ENCODE peak calls at places on chromosomes 13 and 19, in seven cellular contexts. One of them, this sample, is unnamed.

GRCh38 chr13:54845351-54845965 is 1816.8 kb downstream of the OLFM4 start:
- DNase-seq in breast epithelium: no peak
- DNase-seq in transverse colon: no peak
- DNase-seq in H1: no peak
- DNase-seq in ascending aorta: no peak
- DNase-seq in cardiac fibroblast: no peak
- DNase-seq in keratinocyte: no peak
- DNase-seq in this sample: no peak

GRCh38 chr13:95457294-95457693 is 95.2 kb upstream of the CLDN10 start:
- DNase-seq in breast epithelium: no peak
- DNase-seq in transverse colon: no peak
- DNase-seq in H1: no peak
- DNase-seq in ascending aorta: no peak
- DNase-seq in cardiac fibroblast: no peak
- DNase-seq in keratinocyte: no peak
- DNase-seq in this sample: no peak

GRCh38 chr19:48373567-48373966 is 9.4 kb downstream of the SYNGR4 start:
- DNase-seq in breast epithelium: no peak
- DNase-seq in transverse colon: no peak
- DNase-seq in H1: no peak
- DNase-seq in ascending aorta: no peak
- DNase-seq in cardiac fibroblast: no peak
- DNase-seq in keratinocyte: no peak
- DNase-seq in this sample: no peak

GRCh38 chr19:10501971-10502523 is 1.1 kb downstream of the KEAP1 start:
- DNase-seq in breast epithelium: peak
- DNase-seq in transverse colon: peak
- DNase-seq in H1: peak
- DNase-seq in ascending aorta: peak
- DNase-seq in cardiac fibroblast: no peak
- DNase-seq in keratinocyte: no peak
- DNase-seq in this sample: peak

GRCh38 chr13:100650321-100650720 is 24.3 kb downstream of the TMTC4 start:
- DNase-seq in breast epithelium: no peak
- DNase-seq in transverse colon: no peak
- DNase-seq in H1: no peak
- DNase-seq in ascending aorta: no peak
- DNase-seq in cardiac fibroblast: no peak
- DNase-seq in keratinocyte: no peak
- DNase-seq in this sample: no peak

GRCh38 chr19:38674388-38675133 is 27.1 kb downstream of the ACTN4 start:
- DNase-seq in breast epithelium: peak
- DNase-seq in transverse colon: no peak
- DNase-seq in H1: no peak
- DNase-seq in ascending aorta: no peak
- DNase-seq in cardiac fibroblast: peak
- DNase-seq in keratinocyte: no peak
- DNase-seq in this sample: no peak

GRCh38 chr19:24052811-24053210 is 34.2 kb upstream of the ZNF254 start:
- DNase-seq in breast epithelium: no peak
- DNase-seq in transverse colon: no peak
- DNase-seq in H1: no peak
- DNase-seq in ascending aorta: no peak
- DNase-seq in cardiac fibroblast: peak
- DNase-seq in keratinocyte: no peak
- DNase-seq in this sample: no peak

GRCh38 chr13:101059803-101060202 is 356.5 kb downstream of the NALCN start:
- DNase-seq in breast epithelium: no peak
- DNase-seq in transverse colon: no peak
- DNase-seq in H1: no peak
- DNase-seq in ascending aorta: no peak
- DNase-seq in cardiac fibroblast: no peak
- DNase-seq in keratinocyte: no peak
- DNase-seq in this sample: no peak

GRCh38 chr13:92510416-92510815 is 716.2 kb upstream of the GPC6 start:
- DNase-seq in breast epithelium: no peak
- DNase-seq in transverse colon: no peak
- DNase-seq in H1: no peak
- DNase-seq in ascending aorta: no peak
- DNase-seq in cardiac fibroblast: peak
- DNase-seq in keratinocyte: peak
- DNase-seq in this sample: no peak

GRCh38 chr19:5595129-5595528 is 27.4 kb upstream of the TINCR start:
- DNase-seq in breast epithelium: no peak
- DNase-seq in transverse colon: no peak
- DNase-seq in H1: no peak
- DNase-seq in ascending aorta: no peak
- DNase-seq in cardiac fibroblast: no peak
- DNase-seq in keratinocyte: no peak
- DNase-seq in this sample: no peak

GRCh38 chr19:28424041-28424440 is 788.9 kb downstream of the UQCRFS1 start:
- DNase-seq in breast epithelium: no peak
- DNase-seq in transverse colon: no peak
- DNase-seq in H1: no peak
- DNase-seq in ascending aorta: no peak
- DNase-seq in cardiac fibroblast: no peak
- DNase-seq in keratinocyte: no peak
- DNase-seq in this sample: no peak

GRCh38 chr13:35727881-35728280 is 251.4 kb upstream of the MAB21L1 start:
- DNase-seq in breast epithelium: no peak
- DNase-seq in transverse colon: no peak
- DNase-seq in H1: no peak
- DNase-seq in ascending aorta: no peak
- DNase-seq in cardiac fibroblast: no peak
- DNase-seq in keratinocyte: no peak
- DNase-seq in this sample: no peak

GRCh38 chr13:88979465-88980180 is 1308.5 kb downstream of the SLITRK5 start:
- DNase-seq in breast epithelium: no peak
- DNase-seq in transverse colon: no peak
- DNase-seq in H1: no peak
- DNase-seq in ascending aorta: no peak
- DNase-seq in cardiac fibroblast: no peak
- DNase-seq in keratinocyte: no peak
- DNase-seq in this sample: no peak

GRCh38 chr19:12749938-12750521 is 1.6 kb upstream of the BEST2 start:
- DNase-seq in breast epithelium: no peak
- DNase-seq in transverse colon: peak
- DNase-seq in H1: no peak
- DNase-seq in ascending aorta: no peak
- DNase-seq in cardiac fibroblast: peak
- DNase-seq in keratinocyte: no peak
- DNase-seq in this sample: no peak

GRCh38 chr13:41668130-41668757 is 210.9 kb downstream of the RGCC start:
- DNase-seq in breast epithelium: peak
- DNase-seq in transverse colon: peak
- DNase-seq in H1: no peak
- DNase-seq in ascending aorta: peak
- DNase-seq in cardiac fibroblast: peak
- DNase-seq in keratinocyte: peak
- DNase-seq in this sample: no peak

GRCh38 chr19:4776436-4777205 is 14.9 kb upstream of the FEM1A start:
- DNase-seq in breast epithelium: no peak
- DNase-seq in transverse colon: no peak
- DNase-seq in H1: no peak
- DNase-seq in ascending aorta: no peak
- DNase-seq in cardiac fibroblast: no peak
- DNase-seq in keratinocyte: no peak
- DNase-seq in this sample: no peak

GRCh38 chr13:94516456-94516855 is 37.0 kb upstream of the DCT start:
- DNase-seq in breast epithelium: no peak
- DNase-seq in transverse colon: no peak
- DNase-seq in H1: no peak
- DNase-seq in ascending aorta: no peak
- DNase-seq in cardiac fibroblast: no peak
- DNase-seq in keratinocyte: no peak
- DNase-seq in this sample: no peak

GRCh38 chr13:51125495-51126226 is 14.6 kb upstream of the C13orf42 start:
- DNase-seq in breast epithelium: no peak
- DNase-seq in transverse colon: peak
- DNase-seq in H1: peak
- DNase-seq in ascending aorta: no peak
- DNase-seq in cardiac fibroblast: peak
- DNase-seq in keratinocyte: peak
- DNase-seq in this sample: no peak

DNA sequence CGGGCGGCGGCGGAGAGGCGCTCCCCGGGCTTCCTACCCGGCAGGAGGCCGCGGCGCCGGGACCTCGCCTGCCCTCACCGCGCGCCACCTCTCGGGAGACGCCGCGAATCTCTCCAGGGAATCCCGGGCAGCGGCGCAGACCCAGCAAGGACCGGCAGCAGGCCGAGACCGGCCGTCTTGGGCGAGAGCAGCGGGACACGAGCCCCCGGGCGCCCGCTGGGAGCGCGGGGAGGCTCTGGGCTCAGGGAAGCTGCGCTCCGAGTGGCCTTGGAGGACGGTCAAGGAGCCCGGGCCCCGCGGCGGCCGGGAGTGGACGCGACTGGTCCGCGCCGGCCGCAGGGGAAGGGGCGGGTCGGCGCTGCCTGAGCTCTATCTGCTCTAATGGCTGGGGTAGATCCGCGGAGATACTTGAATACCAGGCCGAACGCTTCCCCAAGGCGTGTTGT is 14.7 kb downstream of the CDX2 start:
- DNase-seq in breast epithelium: no peak
- DNase-seq in transverse colon: peak
- DNase-seq in H1: peak
- DNase-seq in ascending aorta: no peak
- DNase-seq in cardiac fibroblast: no peak
- DNase-seq in keratinocyte: no peak
- DNase-seq in this sample: peak
- TF ChIP-seq CTCF in breast epithelium: no peak
- TF ChIP-seq CTCF in transverse colon: no peak
- TF ChIP-seq CTCF in H1: no peak
- TF ChIP-seq CTCF in ascending aorta: no peak
- TF ChIP-seq CTCF in cardiac fibroblast: no peak
- TF ChIP-seq CTCF in keratinocyte: no peak
- TF ChIP-seq CTCF in this sample: no peak

DNA sequence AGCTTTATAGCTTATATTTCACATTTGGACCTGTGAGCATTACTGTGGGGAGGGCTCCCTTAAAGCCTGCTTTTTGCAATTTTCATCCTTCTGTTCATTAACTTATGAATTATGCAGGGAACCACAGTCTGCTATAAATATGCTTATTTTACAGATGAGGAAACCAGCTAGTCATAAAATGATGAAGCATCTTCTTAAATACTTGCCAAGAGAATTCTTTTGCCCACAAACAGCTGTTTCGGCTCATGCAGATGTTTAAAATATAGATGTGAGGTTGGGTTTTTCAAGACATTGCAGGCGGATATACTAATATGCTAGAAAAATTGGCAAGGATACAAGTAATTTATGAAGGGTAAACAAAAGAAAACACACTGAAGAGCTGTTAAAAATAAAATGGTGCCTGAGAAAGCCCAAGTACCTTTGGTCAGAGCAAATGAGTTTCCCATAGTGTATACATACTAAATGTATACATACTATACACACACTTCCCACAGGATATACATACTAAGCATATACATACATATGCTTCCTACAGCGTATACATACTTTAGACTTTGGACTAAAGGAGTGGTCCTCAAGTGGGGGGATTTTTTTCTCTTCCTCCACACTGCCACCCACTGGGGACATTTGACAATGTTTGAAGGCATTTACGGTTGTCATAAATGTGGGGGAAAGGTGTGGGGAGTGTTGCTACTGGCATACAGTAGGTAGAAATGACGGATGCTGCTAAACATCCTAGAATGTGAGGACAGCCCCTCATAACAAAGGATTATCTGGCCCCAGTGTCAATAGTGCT is 164.9 kb upstream of the CSNK1A1L start:
- DNase-seq in breast epithelium: no peak
- DNase-seq in transverse colon: no peak
- DNase-seq in H1: no peak
- DNase-seq in ascending aorta: no peak
- DNase-seq in cardiac fibroblast: no peak
- DNase-seq in keratinocyte: no peak
- DNase-seq in this sample: no peak
- TF ChIP-seq CTCF in breast epithelium: no peak
- TF ChIP-seq CTCF in transverse colon: no peak
- TF ChIP-seq CTCF in H1: peak
- TF ChIP-seq CTCF in ascending aorta: no peak
- TF ChIP-seq CTCF in cardiac fibroblast: no peak
- TF ChIP-seq CTCF in keratinocyte: no peak
- TF ChIP-seq CTCF in this sample: no peak

GRCh38 chr19:51903192-51903591 is 1.6 kb downstream of the ZNF649 start:
- DNase-seq in breast epithelium: no peak
- DNase-seq in transverse colon: no peak
- DNase-seq in H1: no peak
- DNase-seq in ascending aorta: no peak
- DNase-seq in cardiac fibroblast: no peak
- DNase-seq in keratinocyte: no peak
- DNase-seq in this sample: no peak

GRCh38 chr19:51901860-51902259 is 3.0 kb downstream of the ZNF649 start:
- DNase-seq in breast epithelium: no peak
- DNase-seq in transverse colon: no peak
- DNase-seq in H1: no peak
- DNase-seq in ascending aorta: no peak
- DNase-seq in cardiac fibroblast: no peak
- DNase-seq in keratinocyte: no peak
- DNase-seq in this sample: no peak

GRCh38 chr19:51904331-51905165 is at the start of gene ZNF649:
- DNase-seq in breast epithelium: peak
- DNase-seq in transverse colon: peak
- DNase-seq in H1: peak
- DNase-seq in ascending aorta: peak
- DNase-seq in cardiac fibroblast: peak
- DNase-seq in keratinocyte: peak
- DNase-seq in this sample: peak
- TF ChIP-seq CTCF in breast epithelium: no peak
- TF ChIP-seq CTCF in transverse colon: no peak
- TF ChIP-seq CTCF in H1: no peak
- TF ChIP-seq CTCF in ascending aorta: no peak
- TF ChIP-seq CTCF in cardiac fibroblast: no peak
- TF ChIP-seq CTCF in keratinocyte: no peak
- TF ChIP-seq CTCF in this sample: no peak

GRCh38 chr13:102678339-102679122 is 16.3 kb downstream of the METTL21C start:
- DNase-seq in breast epithelium: no peak
- DNase-seq in transverse colon: no peak
- DNase-seq in H1: no peak
- DNase-seq in ascending aorta: no peak
- DNase-seq in cardiac fibroblast: no peak
- DNase-seq in keratinocyte: no peak
- DNase-seq in this sample: no peak

GRCh38 chr13:102675115-102675514 is 19.7 kb downstream of the METTL21C start:
- DNase-seq in breast epithelium: no peak
- DNase-seq in transverse colon: no peak
- DNase-seq in H1: no peak
- DNase-seq in ascending aorta: no peak
- DNase-seq in cardiac fibroblast: no peak
- DNase-seq in keratinocyte: no peak
- DNase-seq in this sample: no peak

GRCh38 chr13:102679449-102680132 is 15.3 kb downstream of the METTL21C start:
- DNase-seq in breast epithelium: no peak
- DNase-seq in transverse colon: peak
- DNase-seq in H1: no peak
- DNase-seq in ascending aorta: no peak
- DNase-seq in cardiac fibroblast: no peak
- DNase-seq in keratinocyte: no peak
- DNase-seq in this sample: no peak

GRCh38 chr13:102680133-102680717 is 14.6 kb downstream of the METTL21C start:
- DNase-seq in breast epithelium: no peak
- DNase-seq in transverse colon: no peak
- DNase-seq in H1: no peak
- DNase-seq in ascending aorta: no peak
- DNase-seq in cardiac fibroblast: no peak
- DNase-seq in keratinocyte: no peak
- DNase-seq in this sample: no peak

GRCh38 chr13:102677122-102677521 is 17.7 kb downstream of the METTL21C start:
- DNase-seq in breast epithelium: no peak
- DNase-seq in transverse colon: no peak
- DNase-seq in H1: no peak
- DNase-seq in ascending aorta: no peak
- DNase-seq in cardiac fibroblast: no peak
- DNase-seq in keratinocyte: no peak
- DNase-seq in this sample: no peak
- TF ChIP-seq CTCF in breast epithelium: no peak
- TF ChIP-seq CTCF in transverse colon: no peak
- TF ChIP-seq CTCF in H1: no peak
- TF ChIP-seq CTCF in ascending aorta: no peak
- TF ChIP-seq CTCF in cardiac fibroblast: no peak
- TF ChIP-seq CTCF in keratinocyte: no peak
- TF ChIP-seq CTCF in this sample: no peak

This sample was measured in type B pancreatic cell.